ENCODE peak calls at places on chromosome 11, in five cellular contexts. S, J, F, O and W are unnamed samples.

GRCh38 chr11:87719311-87720073 is 455.8 kb downstream of the RAB38 start:
- DNase-seq in S (no peak), J (no peak), F (no peak), O (no peak), W (no peak)

GRCh38 chr11:118735203-118735602 is 55.8 kb upstream of the TREH start:
- DNase-seq in S (no peak), J (no peak), F (no peak), O (no peak), W (no peak)

GRCh38 chr11:10041803-10042202 is 252.2 kb downstream of the SBF2 start:
- DNase-seq in S (no peak), J (no peak), F (no peak), O (no peak), W (no peak)

GRCh38 chr11:76371170-76371569 is 9.8 kb downstream of the THAP12 start:
- DNase-seq in S (no peak), J (no peak), F (peak), O (peak), W (peak)

GRCh38 chr11:78256962-78257361 is 68.2 kb downstream of the USP35 start:
- DNase-seq in S (no peak), J (no peak), F (no peak), O (peak), W (no peak)

GRCh38 chr11:12185914-12186313 is 75.5 kb downstream of the MICAL2 start:
- DNase-seq in S (no peak), J (no peak), F (no peak), O (no peak), W (no peak)

GRCh38 chr11:15918212-15918611 is 438.1 kb downstream of the SOX6 start:
- DNase-seq in S (no peak), J (no peak), F (no peak), O (no peak), W (no peak)

GRCh38 chr11:35214792-35215193 is 75.8 kb downstream of the CD44 start:
- DNase-seq in S (no peak), J (no peak), F (no peak), O (no peak), W (peak)

GRCh38 chr11:72352859-72353551 is 81.3 kb downstream of the CLPB start:
- DNase-seq in S (no peak), J (no peak), F (peak), O (peak), W (no peak)

GRCh38 chr11:31870609-31871309 is 59.6 kb upstream of the PAX6 start:
- DNase-seq in S (peak), J (peak), F (no peak), O (peak), W (peak)
- TF ChIP-seq ATF3 in S (no peak), J (no peak), F (no peak), O (no peak), W (no peak)

DNA sequence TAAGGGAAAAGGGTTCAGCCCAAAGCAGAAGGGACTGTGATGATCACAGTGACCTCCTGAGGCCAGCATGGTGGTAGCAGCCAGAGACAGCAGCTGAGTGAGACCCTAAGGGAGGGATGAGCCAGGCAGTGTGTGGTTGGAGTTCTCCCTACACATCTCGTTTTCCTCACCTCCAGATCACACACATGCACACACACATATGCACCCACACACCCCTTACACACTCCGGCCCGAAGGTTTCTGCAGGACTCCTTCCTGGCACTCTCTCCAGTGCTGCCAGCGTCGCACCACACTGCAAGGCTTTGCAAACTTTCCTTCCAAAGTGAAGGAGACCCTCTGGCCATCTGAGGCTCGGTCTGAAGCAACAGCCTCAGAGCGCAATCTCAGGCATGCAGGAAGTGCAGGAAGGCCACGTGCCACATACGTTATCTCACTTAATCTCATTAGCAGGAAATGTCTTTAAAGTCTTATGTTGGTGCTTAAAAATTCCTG is 26.9 kb upstream of the TP53I11 start:
- DNase-seq in S (no peak), J (no peak), F (no peak), O (no peak), W (no peak)
- TF ChIP-seq CTCF in S (peak), J (peak), F (no peak), O (peak), W (peak)

GRCh38 chr11:121933294-121933693 is 182.7 kb downstream of the BLID start:
- DNase-seq in S (no peak), J (no peak), F (no peak), O (no peak), W (no peak)

GRCh38 chr11:121930004-121930965 is 185.7 kb downstream of the BLID start:
- DNase-seq in S (no peak), J (no peak), F (peak), O (no peak), W (no peak)

GRCh38 chr11:121931121-121931520 is 184.9 kb downstream of the BLID start:
- DNase-seq in S (no peak), J (no peak), F (no peak), O (no peak), W (no peak)

GRCh38 chr11:121932646-121933185 is 183.3 kb downstream of the BLID start:
- DNase-seq in S (no peak), J (peak), F (no peak), O (no peak), W (no peak)

DNA sequence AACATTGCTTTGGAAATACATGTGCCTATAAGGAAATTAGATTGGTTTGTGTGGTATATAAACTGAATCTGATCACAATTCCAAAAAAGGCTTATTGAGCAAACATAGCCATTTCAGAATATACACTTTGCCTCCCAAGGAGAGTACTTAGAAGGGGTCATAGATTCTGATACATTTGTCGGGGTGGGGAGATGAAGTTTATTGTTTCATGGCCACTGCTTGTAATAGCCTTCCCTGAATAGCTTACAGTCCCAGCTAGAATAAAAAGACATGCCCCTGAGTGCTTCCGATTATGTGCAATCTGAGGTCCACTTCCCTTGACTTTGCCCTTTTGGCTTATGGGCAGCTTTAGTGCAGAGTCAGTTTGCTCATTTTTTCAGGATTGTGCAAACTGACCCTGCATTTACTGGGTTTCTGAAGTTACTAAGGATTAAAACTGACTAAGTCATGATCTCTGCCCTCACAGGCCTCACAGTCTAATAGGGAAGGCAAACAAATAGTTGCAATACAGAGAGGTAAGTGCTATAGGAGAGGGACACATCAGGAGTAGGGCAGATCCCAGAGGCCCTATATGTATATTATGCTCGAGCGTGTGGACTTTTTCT is 184.2 kb downstream of the BLID start:
- DNase-seq in S (no peak), J (peak), F (no peak), O (no peak), W (no peak)
- TF ChIP-seq YY1 in S (no peak), J (no peak), F (no peak), O (no peak), W (no peak)

GRCh38 chr11:110374921-110375320 is 54.8 kb upstream of the FDX1 start:
- DNase-seq in S (no peak), J (no peak), F (no peak), O (peak), W (no peak)

GRCh38 chr11:110367571-110367970 is 62.2 kb upstream of the FDX1 start:
- DNase-seq in S (no peak), J (no peak), F (no peak), O (no peak), W (no peak)

GRCh38 chr11:110377451-110377850 is 52.3 kb upstream of the FDX1 start:
- DNase-seq in S (no peak), J (no peak), F (no peak), O (no peak), W (no peak)

GRCh38 chr11:110376711-110377324 is 52.9 kb upstream of the FDX1 start:
- DNase-seq in S (no peak), J (peak), F (peak), O (peak), W (peak)

DNA sequence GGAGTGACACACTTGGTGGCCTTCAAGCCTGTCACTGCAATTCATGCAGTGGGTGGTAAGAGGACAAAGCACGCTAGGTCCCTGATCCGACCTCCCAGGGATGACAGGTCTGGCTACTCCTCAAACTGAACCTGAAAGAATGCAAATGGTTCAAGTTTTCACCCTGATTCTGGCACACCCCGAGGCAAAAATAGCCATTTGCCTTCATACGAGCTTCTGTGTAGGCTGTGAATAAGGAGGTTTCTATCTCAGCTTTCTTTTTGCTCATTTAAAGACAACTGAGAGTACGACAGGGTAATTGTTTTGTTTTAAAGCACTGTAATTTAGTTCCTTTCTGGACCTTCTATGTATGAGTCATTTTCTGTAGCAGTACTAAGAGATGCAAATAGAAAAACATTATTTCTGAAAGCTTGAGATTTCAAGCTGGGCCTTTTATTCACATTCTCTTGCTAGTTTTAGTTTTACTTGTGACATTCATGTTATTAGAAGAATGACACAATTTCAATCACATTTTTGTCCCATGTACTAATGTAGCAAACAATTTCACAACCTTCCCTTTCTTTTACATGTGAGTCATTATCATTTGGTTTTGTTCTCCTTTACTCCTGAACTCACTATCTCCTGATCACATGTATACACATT is 56.6 kb upstream of the FDX1 start:
- DNase-seq in S (no peak), J (no peak), F (peak), O (no peak), W (no peak)
- TF ChIP-seq ATF3 in S (no peak), J (no peak), F (no peak), O (no peak), W (no peak)

DNA sequence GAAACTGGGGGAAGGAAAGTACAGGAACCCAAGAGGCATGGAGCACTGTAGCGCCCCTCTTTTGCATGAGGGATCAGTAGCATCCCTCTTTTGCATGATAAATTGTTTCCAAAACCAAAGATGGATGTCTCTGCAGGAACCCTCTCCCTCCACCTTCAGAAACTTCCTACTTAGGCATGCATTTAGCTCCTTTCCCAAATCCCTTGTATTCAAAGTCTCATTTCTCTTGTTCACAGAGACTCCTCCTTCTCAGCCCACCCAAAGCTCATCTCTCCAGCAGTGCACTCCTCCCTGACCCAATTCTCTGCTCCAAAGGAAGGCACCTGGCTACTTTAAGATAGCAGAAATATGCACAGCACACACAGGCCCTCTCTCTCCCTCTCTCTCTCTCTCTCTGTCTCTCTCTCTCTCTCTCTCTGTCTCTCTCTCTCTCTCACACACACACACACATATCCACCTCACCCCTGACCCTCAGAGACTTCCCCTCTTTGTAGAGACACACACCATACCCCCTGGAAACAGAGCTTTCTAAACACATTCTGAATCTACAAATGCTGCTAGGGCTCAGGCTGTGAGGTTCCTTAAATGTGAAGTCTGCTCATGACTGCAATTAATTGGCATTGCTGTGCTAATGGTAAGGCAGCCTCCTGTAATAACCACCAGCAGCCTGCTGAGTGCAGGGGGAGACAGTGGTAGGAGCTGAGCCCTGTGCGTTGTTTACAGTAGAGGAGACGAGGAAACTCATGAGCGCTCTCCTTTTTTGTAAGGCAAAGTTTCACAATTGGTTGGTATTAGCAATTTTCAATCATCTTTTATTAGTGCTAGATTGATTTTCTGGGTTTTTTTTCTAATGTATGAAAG is 519.6 kb downstream of the NTM start:
- DNase-seq in S (no peak), J (no peak), F (no peak), O (no peak), W (no peak)
- TF ChIP-seq CTCF in S (peak), J (no peak), F (peak), O (no peak), W (no peak)

GRCh38 chr11:126282742-126283591 is at the start of gene TIRAP:
- DNase-seq in S (peak), J (peak), F (no peak), O (peak), W (no peak)

GRCh38 chr11:126281245-126281644 is 1.6 kb upstream of the TIRAP start:
- DNase-seq in S (no peak), J (no peak), F (no peak), O (no peak), W (no peak)

GRCh38 chr11:126281666-126282175 is 1.2 kb upstream of the TIRAP start:
- DNase-seq in S (no peak), J (no peak), F (no peak), O (no peak), W (no peak)

GRCh38 chr11:126280595-126280994 is 2.3 kb upstream of the TIRAP start:
- DNase-seq in S (no peak), J (no peak), F (no peak), O (no peak), W (no peak)

DNA sequence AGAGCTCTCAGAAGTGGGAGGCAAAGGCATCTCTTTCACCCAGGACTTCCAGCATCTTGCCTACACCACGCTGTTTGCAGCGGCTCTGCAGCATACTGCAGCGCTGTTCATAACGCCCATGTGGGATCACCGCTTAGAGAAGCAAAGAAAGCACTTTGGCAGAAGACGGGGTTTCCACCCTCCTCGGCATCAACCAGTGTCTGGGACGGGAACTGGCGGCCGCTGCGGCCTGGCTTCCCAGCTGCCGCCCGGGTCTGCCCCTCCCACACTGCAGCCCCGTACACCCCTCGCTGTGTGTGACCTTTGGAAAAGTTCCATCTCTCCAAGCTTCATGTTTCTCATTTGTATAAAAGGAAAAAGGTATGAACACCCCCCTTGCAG is 542 bp upstream of the TIRAP start:
- DNase-seq in S (peak), J (peak), F (no peak), O (no peak), W (no peak)
- TF ChIP-seq YY1 in S (no peak), J (no peak), F (no peak), O (no peak), W (no peak)

GRCh38 chr11:8838248-8838647 is 72.7 kb upstream of the AKIP1 start:
- DNase-seq in S (no peak), J (no peak), F (no peak), O (no peak), W (no peak)
- TF ChIP-seq ATF3 in S (no peak), J (no peak), F (no peak), O (no peak), W (no peak)

DNA sequence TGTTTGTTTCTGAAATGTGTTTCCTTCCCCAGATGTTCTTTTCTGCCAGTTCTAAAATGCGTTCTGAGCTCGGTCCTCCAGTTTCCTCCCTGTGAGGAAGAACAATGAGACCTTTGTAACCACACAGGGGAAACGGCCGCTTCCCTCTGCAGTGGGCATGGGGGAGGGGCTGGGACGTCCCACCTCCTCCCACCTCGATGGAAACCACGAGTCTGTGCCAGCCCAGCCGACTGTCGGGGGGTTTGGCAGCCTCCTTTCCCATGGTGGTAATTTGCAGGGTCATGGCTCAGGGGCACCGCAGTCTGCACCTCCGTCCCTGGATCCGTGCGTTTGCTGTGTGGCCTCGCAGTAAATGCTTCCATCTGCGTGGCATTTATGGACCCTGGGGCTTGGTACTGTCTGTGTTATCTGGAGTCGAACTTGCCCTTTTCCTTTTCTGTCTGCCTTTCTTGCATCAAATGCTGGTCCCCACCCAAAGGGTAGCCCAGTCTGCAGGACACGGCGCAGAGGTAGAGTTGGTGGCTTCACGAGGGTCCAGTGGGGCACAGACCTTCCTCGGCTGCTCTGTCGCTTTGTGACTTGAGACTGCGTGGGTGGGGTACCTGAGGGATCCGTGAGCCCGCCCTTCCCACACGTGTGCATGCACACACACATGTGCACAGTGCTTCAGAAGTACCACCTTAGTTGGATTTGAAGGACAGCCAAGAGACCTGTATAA is 16.1 kb downstream of the LRP5 start:
- DNase-seq in S (no peak), J (peak), F (no peak), O (no peak), W (no peak)
- TF ChIP-seq CTCF in S (no peak), J (no peak), F (no peak), O (no peak), W (no peak)

GRCh38 chr11:69309800-69310280 is 15.9 kb downstream of the MYEOV start:
- DNase-seq in S (no peak), J (no peak), F (no peak), O (no peak), W (no peak)
- TF ChIP-seq YY1 in S (no peak), J (no peak), F (no peak), O (no peak), W (no peak)